ENCODE peak calls at places on chromosome 5, in ten cellular contexts. One of them, this sample, is unnamed.

GRCh38 chr5:35248843-35249780 is 18.8 kb upstream of the PRLR start:
- DNase-seq in heart right ventricle: no peak
- DNase-seq in lung: no peak
- DNase-seq in CD4-positive, CD25-positive, alpha-beta regulatory T cell: no peak
- DNase-seq in OCI-LY7: no peak
- DNase-seq in CD4-positive, alpha-beta memory T cell: no peak
- DNase-seq in cardiac muscle cell: no peak
- DNase-seq in right cardiac atrium: no peak
- DNase-seq in IMR-90: peak; percentile 8
- DNase-seq in fibroblast of lung: peak; percentile 18
- DNase-seq in this sample: no peak

GRCh38 chr5:119329701-119330100 is 26.1 kb upstream of the TNFAIP8 start:
- DNase-seq in heart right ventricle: no peak
- DNase-seq in lung: no peak
- DNase-seq in CD4-positive, CD25-positive, alpha-beta regulatory T cell: no peak
- DNase-seq in OCI-LY7: no peak
- DNase-seq in CD4-positive, alpha-beta memory T cell: no peak
- DNase-seq in cardiac muscle cell: no peak
- DNase-seq in right cardiac atrium: no peak
- DNase-seq in IMR-90: peak; percentile 43
- DNase-seq in fibroblast of lung: no peak
- DNase-seq in this sample: no peak

GRCh38 chr5:153372433-153373167 is 117.9 kb upstream of the GRIA1 start:
- DNase-seq in heart right ventricle: no peak
- DNase-seq in lung: no peak
- DNase-seq in CD4-positive, CD25-positive, alpha-beta regulatory T cell: no peak
- DNase-seq in OCI-LY7: no peak
- DNase-seq in CD4-positive, alpha-beta memory T cell: no peak
- DNase-seq in cardiac muscle cell: no peak
- DNase-seq in right cardiac atrium: no peak
- DNase-seq in IMR-90: no peak
- DNase-seq in fibroblast of lung: no peak
- DNase-seq in this sample: no peak

GRCh38 chr5:43193171-43193951 is 1.3 kb downstream of the NIM1K start:
- DNase-seq in heart right ventricle: no peak
- DNase-seq in lung: peak; percentile 36
- DNase-seq in CD4-positive, CD25-positive, alpha-beta regulatory T cell: peak; percentile 13
- DNase-seq in OCI-LY7: peak; percentile 15
- DNase-seq in CD4-positive, alpha-beta memory T cell: peak; percentile 59
- DNase-seq in cardiac muscle cell: no peak
- DNase-seq in right cardiac atrium: no peak
- DNase-seq in IMR-90: peak; percentile 94
- DNase-seq in fibroblast of lung: peak; percentile 97
- DNase-seq in this sample: no peak

GRCh38 chr5:43833966-43834365 is 231.0 kb downstream of the NNT start:
- DNase-seq in heart right ventricle: no peak
- DNase-seq in lung: no peak
- DNase-seq in CD4-positive, CD25-positive, alpha-beta regulatory T cell: no peak
- DNase-seq in OCI-LY7: no peak
- DNase-seq in CD4-positive, alpha-beta memory T cell: no peak
- DNase-seq in cardiac muscle cell: no peak
- DNase-seq in right cardiac atrium: no peak
- DNase-seq in IMR-90: peak; percentile 20
- DNase-seq in fibroblast of lung: peak; percentile 84
- DNase-seq in this sample: no peak

GRCh38 chr5:55102345-55102744 is at the start of gene GZMA:
- DNase-seq in heart right ventricle: no peak
- DNase-seq in lung: no peak
- DNase-seq in CD4-positive, CD25-positive, alpha-beta regulatory T cell: no peak
- DNase-seq in OCI-LY7: no peak
- DNase-seq in CD4-positive, alpha-beta memory T cell: peak; percentile 73
- DNase-seq in cardiac muscle cell: no peak
- DNase-seq in right cardiac atrium: no peak
- DNase-seq in IMR-90: no peak
- DNase-seq in fibroblast of lung: no peak
- DNase-seq in this sample: no peak

GRCh38 chr5:59588922-59589321 is 304.6 kb downstream of the PDE4D start:
- DNase-seq in heart right ventricle: no peak
- DNase-seq in lung: no peak
- DNase-seq in CD4-positive, CD25-positive, alpha-beta regulatory T cell: no peak
- DNase-seq in OCI-LY7: no peak
- DNase-seq in CD4-positive, alpha-beta memory T cell: no peak
- DNase-seq in cardiac muscle cell: no peak
- DNase-seq in right cardiac atrium: no peak
- DNase-seq in IMR-90: no peak
- DNase-seq in fibroblast of lung: peak; percentile 14
- DNase-seq in this sample: no peak

GRCh38 chr5:173452506-173452905 is 124.3 kb upstream of the STC2 start:
- DNase-seq in heart right ventricle: no peak
- DNase-seq in lung: no peak
- DNase-seq in CD4-positive, CD25-positive, alpha-beta regulatory T cell: no peak
- DNase-seq in OCI-LY7: no peak
- DNase-seq in CD4-positive, alpha-beta memory T cell: no peak
- DNase-seq in cardiac muscle cell: no peak
- DNase-seq in right cardiac atrium: no peak
- DNase-seq in IMR-90: peak; percentile 23
- DNase-seq in fibroblast of lung: no peak
- DNase-seq in this sample: no peak

GRCh38 chr5:10678236-10678635 is 82.8 kb downstream of the DAP start:
- DNase-seq in heart right ventricle: no peak
- DNase-seq in lung: no peak
- DNase-seq in CD4-positive, CD25-positive, alpha-beta regulatory T cell: no peak
- DNase-seq in OCI-LY7: no peak
- DNase-seq in CD4-positive, alpha-beta memory T cell: no peak
- DNase-seq in cardiac muscle cell: no peak
- DNase-seq in right cardiac atrium: no peak
- DNase-seq in IMR-90: no peak
- DNase-seq in fibroblast of lung: no peak
- DNase-seq in this sample: no peak

GRCh38 chr5:138651767-138652117 is 76.5 kb upstream of the HSPA9 start:
- DNase-seq in heart right ventricle: no peak
- DNase-seq in lung: no peak
- DNase-seq in CD4-positive, CD25-positive, alpha-beta regulatory T cell: no peak
- DNase-seq in OCI-LY7: no peak
- DNase-seq in CD4-positive, alpha-beta memory T cell: no peak
- DNase-seq in cardiac muscle cell: no peak
- DNase-seq in right cardiac atrium: no peak
- DNase-seq in IMR-90: no peak
- DNase-seq in fibroblast of lung: no peak
- DNase-seq in this sample: no peak

GRCh38 chr5:89028579-89029272 is 145.7 kb upstream of the MEF2C start:
- DNase-seq in heart right ventricle: no peak
- DNase-seq in lung: no peak
- DNase-seq in CD4-positive, CD25-positive, alpha-beta regulatory T cell: no peak
- DNase-seq in OCI-LY7: no peak
- DNase-seq in CD4-positive, alpha-beta memory T cell: no peak
- DNase-seq in cardiac muscle cell: peak; percentile 11
- DNase-seq in right cardiac atrium: no peak
- DNase-seq in IMR-90: peak; percentile 13
- DNase-seq in fibroblast of lung: no peak
- DNase-seq in this sample: no peak

GRCh38 chr5:92652735-92653134 is 928.3 kb downstream of the NR2F1-AS1 start:
- DNase-seq in heart right ventricle: no peak
- DNase-seq in lung: no peak
- DNase-seq in CD4-positive, CD25-positive, alpha-beta regulatory T cell: no peak
- DNase-seq in OCI-LY7: no peak
- DNase-seq in CD4-positive, alpha-beta memory T cell: no peak
- DNase-seq in cardiac muscle cell: no peak
- DNase-seq in right cardiac atrium: no peak
- DNase-seq in IMR-90: peak; percentile 71
- DNase-seq in fibroblast of lung: peak; percentile 74
- DNase-seq in this sample: no peak

GRCh38 chr5:137201876-137202275 is 297.2 kb downstream of the SPOCK1 start:
- DNase-seq in heart right ventricle: no peak
- DNase-seq in lung: no peak
- DNase-seq in CD4-positive, CD25-positive, alpha-beta regulatory T cell: no peak
- DNase-seq in OCI-LY7: no peak
- DNase-seq in CD4-positive, alpha-beta memory T cell: no peak
- DNase-seq in cardiac muscle cell: no peak
- DNase-seq in right cardiac atrium: peak; percentile 43
- DNase-seq in IMR-90: peak; percentile 59
- DNase-seq in fibroblast of lung: no peak
- DNase-seq in this sample: no peak

DNA sequence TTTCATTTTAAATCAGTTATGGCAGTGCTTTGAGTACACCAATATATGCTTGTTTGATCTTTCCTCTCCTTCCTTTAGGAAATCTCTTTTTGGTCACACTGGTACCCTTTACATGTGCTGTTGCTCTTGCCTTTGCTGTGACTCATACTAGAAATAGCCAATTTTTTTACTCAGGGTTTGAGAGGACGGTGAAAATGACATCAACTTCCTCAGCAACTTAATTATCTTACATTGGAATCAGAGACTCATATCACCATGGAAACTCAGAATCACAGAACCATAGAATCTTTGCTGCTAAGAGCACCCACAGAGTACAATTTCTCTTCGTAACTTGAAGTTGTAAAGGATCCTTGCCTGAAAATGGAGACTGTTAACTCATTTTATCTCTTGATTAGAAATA is 13.8 kb upstream of the ZNF300 start:
- DNase-seq in heart right ventricle: no peak
- DNase-seq in lung: no peak
- DNase-seq in CD4-positive, CD25-positive, alpha-beta regulatory T cell: no peak
- DNase-seq in OCI-LY7: no peak
- DNase-seq in CD4-positive, alpha-beta memory T cell: no peak
- DNase-seq in cardiac muscle cell: no peak
- DNase-seq in right cardiac atrium: no peak
- DNase-seq in IMR-90: peak; percentile 16
- DNase-seq in fibroblast of lung: no peak
- DNase-seq in this sample: no peak
- H3K9me3 ChIP-seq in heart right ventricle: peaks cover 100% of the 10 kb centered on the region
- H3K9me3 ChIP-seq in lung: peaks cover 11% of the 10 kb centered on the region
- H3K9me3 ChIP-seq in CD4-positive, CD25-positive, alpha-beta regulatory T cell: peaks cover 27% of the 10 kb centered on the region
- H3K9me3 ChIP-seq in OCI-LY7: peaks cover 6% of the 10 kb centered on the region
- H3K9me3 ChIP-seq in CD4-positive, alpha-beta memory T cell: no peaks in the 10 kb centered on the region
- H3K9me3 ChIP-seq in cardiac muscle cell: no peaks in the 10 kb centered on the region
- H3K9me3 ChIP-seq in right cardiac atrium: peaks cover 7% of the 10 kb centered on the region
- H3K9me3 ChIP-seq in IMR-90: peaks cover 9% of the 10 kb centered on the region
- H3K9me3 ChIP-seq in fibroblast of lung: no peaks in the 10 kb centered on the region
- H3K9me3 ChIP-seq in this sample: peaks cover 34% of the 10 kb centered on the region

GRCh38 chr5:17260549-17260948 is 43.1 kb downstream of the BASP1 start:
- DNase-seq in heart right ventricle: no peak
- DNase-seq in lung: no peak
- DNase-seq in CD4-positive, CD25-positive, alpha-beta regulatory T cell: no peak
- DNase-seq in OCI-LY7: no peak
- DNase-seq in CD4-positive, alpha-beta memory T cell: no peak
- DNase-seq in cardiac muscle cell: no peak
- DNase-seq in right cardiac atrium: no peak
- DNase-seq in IMR-90: no peak
- DNase-seq in fibroblast of lung: no peak
- DNase-seq in this sample: no peak
- H3K27ac ChIP-seq in heart right ventricle: no peak overlapping the region
- H3K27ac ChIP-seq in lung: no peak overlapping the region
- H3K27ac ChIP-seq in CD4-positive, CD25-positive, alpha-beta regulatory T cell: no peak overlapping the region
- H3K27ac ChIP-seq in OCI-LY7: no peak overlapping the region
- H3K27ac ChIP-seq in CD4-positive, alpha-beta memory T cell: no peak overlapping the region
- H3K27ac ChIP-seq in cardiac muscle cell: no peak overlapping the region
- H3K27ac ChIP-seq in right cardiac atrium: no peak overlapping the region
- H3K27ac ChIP-seq in IMR-90: no peak overlapping the region
- H3K27ac ChIP-seq in fibroblast of lung: no peak overlapping the region
- H3K27ac ChIP-seq in this sample: no peak overlapping the region

DNA sequence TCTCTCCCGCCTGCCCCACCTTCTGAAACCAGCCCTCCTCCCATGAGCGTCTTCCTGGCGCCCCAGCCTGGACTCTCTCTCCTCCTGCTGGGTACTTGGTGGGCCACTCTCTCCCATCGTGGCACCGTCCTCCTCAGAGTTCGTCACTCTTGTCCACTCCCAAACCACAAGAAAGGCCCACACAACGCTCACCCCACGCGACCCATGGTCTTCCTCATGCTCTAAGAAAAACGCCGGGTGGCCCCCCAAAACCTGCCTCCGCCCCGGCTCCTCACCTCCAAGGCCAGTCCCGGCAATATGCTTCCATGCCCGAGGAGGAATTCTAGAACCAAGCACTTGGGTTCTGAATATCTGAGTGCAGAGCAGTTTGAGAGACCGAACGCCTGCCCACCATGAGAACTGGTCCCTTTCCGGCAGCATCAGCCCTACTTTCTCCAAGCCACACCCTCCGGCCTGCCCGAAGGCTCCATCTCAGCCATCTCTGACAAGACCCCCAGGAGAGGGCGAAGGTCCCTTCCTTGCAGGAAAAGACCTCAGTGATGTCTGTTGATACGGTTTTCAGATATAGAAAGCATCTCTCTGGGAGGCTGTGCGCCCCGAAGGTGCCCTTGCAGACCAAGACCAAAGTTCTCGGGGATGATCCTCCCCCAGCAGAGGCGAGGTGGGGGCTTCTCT is 15.0 kb downstream of the SLC6A3 start:
- DNase-seq in heart right ventricle: no peak
- DNase-seq in lung: no peak
- DNase-seq in CD4-positive, CD25-positive, alpha-beta regulatory T cell: no peak
- DNase-seq in OCI-LY7: no peak
- DNase-seq in CD4-positive, alpha-beta memory T cell: no peak
- DNase-seq in cardiac muscle cell: no peak
- DNase-seq in right cardiac atrium: no peak
- DNase-seq in IMR-90: no peak
- DNase-seq in fibroblast of lung: no peak
- DNase-seq in this sample: no peak
- H3K9me3 ChIP-seq in heart right ventricle: peaks cover 51% of the 10 kb centered on the region
- H3K9me3 ChIP-seq in lung: peaks cover 24% of the 10 kb centered on the region
- H3K9me3 ChIP-seq in CD4-positive, CD25-positive, alpha-beta regulatory T cell: peaks cover 16% of the 10 kb centered on the region
- H3K9me3 ChIP-seq in OCI-LY7: peaks cover 21% of the 10 kb centered on the region
- H3K9me3 ChIP-seq in CD4-positive, alpha-beta memory T cell: peaks cover 10% of the 10 kb centered on the region
- H3K9me3 ChIP-seq in cardiac muscle cell: peaks cover 3% of the 10 kb centered on the region
- H3K9me3 ChIP-seq in right cardiac atrium: peaks cover 20% of the 10 kb centered on the region
- H3K9me3 ChIP-seq in IMR-90: peaks cover 33% of the 10 kb centered on the region
- H3K9me3 ChIP-seq in fibroblast of lung: no peaks in the 10 kb centered on the region
- H3K9me3 ChIP-seq in this sample: peaks cover 35% of the 10 kb centered on the region

GRCh38 chr5:67012241-67012640 is 184.4 kb downstream of the CD180 start:
- DNase-seq in heart right ventricle: no peak
- DNase-seq in lung: no peak
- DNase-seq in CD4-positive, CD25-positive, alpha-beta regulatory T cell: no peak
- DNase-seq in OCI-LY7: no peak
- DNase-seq in CD4-positive, alpha-beta memory T cell: no peak
- DNase-seq in cardiac muscle cell: no peak
- DNase-seq in right cardiac atrium: no peak
- DNase-seq in IMR-90: peak; percentile 58
- DNase-seq in fibroblast of lung: no peak
- DNase-seq in this sample: no peak

GRCh38 chr5:67014957-67015400 is 181.6 kb downstream of the CD180 start:
- DNase-seq in heart right ventricle: no peak
- DNase-seq in lung: no peak
- DNase-seq in CD4-positive, CD25-positive, alpha-beta regulatory T cell: no peak
- DNase-seq in OCI-LY7: no peak
- DNase-seq in CD4-positive, alpha-beta memory T cell: no peak
- DNase-seq in cardiac muscle cell: no peak
- DNase-seq in right cardiac atrium: no peak
- DNase-seq in IMR-90: no peak
- DNase-seq in fibroblast of lung: peak; percentile 76
- DNase-seq in this sample: no peak

GRCh38 chr5:67015577-67016290 is 180.9 kb downstream of the CD180 start:
- DNase-seq in heart right ventricle: no peak
- DNase-seq in lung: no peak
- DNase-seq in CD4-positive, CD25-positive, alpha-beta regulatory T cell: no peak
- DNase-seq in OCI-LY7: no peak
- DNase-seq in CD4-positive, alpha-beta memory T cell: no peak
- DNase-seq in cardiac muscle cell: no peak
- DNase-seq in right cardiac atrium: no peak
- DNase-seq in IMR-90: peak; percentile 86
- DNase-seq in fibroblast of lung: peak; percentile 71
- DNase-seq in this sample: no peak

GRCh38 chr5:67013719-67014118 is 182.9 kb downstream of the CD180 start:
- DNase-seq in heart right ventricle: no peak
- DNase-seq in lung: no peak
- DNase-seq in CD4-positive, CD25-positive, alpha-beta regulatory T cell: no peak
- DNase-seq in OCI-LY7: no peak
- DNase-seq in CD4-positive, alpha-beta memory T cell: no peak
- DNase-seq in cardiac muscle cell: no peak
- DNase-seq in right cardiac atrium: no peak
- DNase-seq in IMR-90: no peak
- DNase-seq in fibroblast of lung: no peak
- DNase-seq in this sample: no peak

GRCh38 chr5:67014191-67014590 is 182.4 kb downstream of the CD180 start:
- DNase-seq in heart right ventricle: no peak
- DNase-seq in lung: no peak
- DNase-seq in CD4-positive, CD25-positive, alpha-beta regulatory T cell: no peak
- DNase-seq in OCI-LY7: no peak
- DNase-seq in CD4-positive, alpha-beta memory T cell: no peak
- DNase-seq in cardiac muscle cell: no peak
- DNase-seq in right cardiac atrium: no peak
- DNase-seq in IMR-90: no peak
- DNase-seq in fibroblast of lung: no peak
- DNase-seq in this sample: no peak
- H3K27ac ChIP-seq in heart right ventricle: peak overlapping the region; percentile 54
- H3K27ac ChIP-seq in lung: peak overlapping the region; percentile 3
- H3K27ac ChIP-seq in CD4-positive, CD25-positive, alpha-beta regulatory T cell: no peak overlapping the region
- H3K27ac ChIP-seq in OCI-LY7: no peak overlapping the region
- H3K27ac ChIP-seq in CD4-positive, alpha-beta memory T cell: no peak overlapping the region
- H3K27ac ChIP-seq in cardiac muscle cell: no peak overlapping the region
- H3K27ac ChIP-seq in right cardiac atrium: peak overlapping the region; percentile 69
- H3K27ac ChIP-seq in IMR-90: no peak overlapping the region
- H3K27ac ChIP-seq in fibroblast of lung: no peak overlapping the region
- H3K27ac ChIP-seq in this sample: no peak overlapping the region